ENCODE peak calls at places on chromosomes 4 and X, in nine cellular contexts. One of them, this sample, is unnamed.

GRCh38 chr4:147984065-147984777 is 252.3 kb downstream of the ARHGAP10 start:
- DNase-seq in A549: peak; percentile 8
- DNase-seq in lung: no peak
- DNase-seq in MM.1S: peak; percentile 14
- DNase-seq in lower lobe of right lung: no peak
- DNase-seq in right atrium auricular region: no peak
- DNase-seq in left lung: no peak
- DNase-seq in NB4: peak; percentile 54
- DNase-seq in AG04450: peak; percentile 21
- DNase-seq in this sample: no peak

GRCh38 chr4:15130441-15130840 is 128.2 kb downstream of the CPEB2 start:
- DNase-seq in A549: no peak
- DNase-seq in lung: no peak
- DNase-seq in MM.1S: no peak
- DNase-seq in lower lobe of right lung: no peak
- DNase-seq in right atrium auricular region: no peak
- DNase-seq in left lung: peak; percentile 48
- DNase-seq in NB4: no peak
- DNase-seq in AG04450: no peak
- DNase-seq in this sample: no peak

GRCh38 chr4:55729306-55730142 is 90.1 kb upstream of the EXOC1L start:
- DNase-seq in A549: no peak
- DNase-seq in lung: no peak
- DNase-seq in MM.1S: no peak
- DNase-seq in lower lobe of right lung: no peak
- DNase-seq in right atrium auricular region: no peak
- DNase-seq in left lung: no peak
- DNase-seq in NB4: no peak
- DNase-seq in AG04450: no peak
- DNase-seq in this sample: no peak

GRCh38 chr4:151294833-151295496 is 18.0 kb downstream of the PRSS48 start:
- DNase-seq in A549: no peak
- DNase-seq in lung: no peak
- DNase-seq in MM.1S: no peak
- DNase-seq in lower lobe of right lung: no peak
- DNase-seq in right atrium auricular region: no peak
- DNase-seq in left lung: no peak
- DNase-seq in NB4: no peak
- DNase-seq in AG04450: no peak
- DNase-seq in this sample: no peak

GRCh38 chr4:187744911-187745310 is 250.7 kb upstream of the ZFP42 start:
- DNase-seq in A549: no peak
- DNase-seq in lung: no peak
- DNase-seq in MM.1S: no peak
- DNase-seq in lower lobe of right lung: no peak
- DNase-seq in right atrium auricular region: no peak
- DNase-seq in left lung: no peak
- DNase-seq in NB4: no peak
- DNase-seq in AG04450: no peak
- DNase-seq in this sample: no peak

GRCh38 chr4:144720491-144720890 is 74.5 kb downstream of the HHIP start:
- DNase-seq in A549: no peak
- DNase-seq in lung: no peak
- DNase-seq in MM.1S: no peak
- DNase-seq in lower lobe of right lung: no peak
- DNase-seq in right atrium auricular region: no peak
- DNase-seq in left lung: no peak
- DNase-seq in NB4: no peak
- DNase-seq in AG04450: no peak
- DNase-seq in this sample: no peak

GRCh38 chr4:76311896-76312331 is 5.4 kb downstream of the STBD1 start:
- DNase-seq in A549: no peak
- DNase-seq in lung: no peak
- DNase-seq in MM.1S: no peak
- DNase-seq in lower lobe of right lung: no peak
- DNase-seq in right atrium auricular region: no peak
- DNase-seq in left lung: no peak
- DNase-seq in NB4: peak; percentile 64
- DNase-seq in AG04450: no peak
- DNase-seq in this sample: no peak

GRCh38 chrX:118807151-118808017 is 16.2 kb upstream of the ZCCHC12 start:
- DNase-seq in A549: peak; percentile 67
- DNase-seq in lung: no peak
- DNase-seq in MM.1S: peak; percentile 51
- DNase-seq in lower lobe of right lung: no peak
- DNase-seq in right atrium auricular region: no peak
- DNase-seq in left lung: no peak
- DNase-seq in NB4: peak; percentile 74
- DNase-seq in AG04450: no peak
- DNase-seq in this sample: no peak

GRCh38 chr4:5711479-5712184 is 631 bp downstream of the EVC start:
- DNase-seq in A549: peak; percentile 55
- DNase-seq in lung: no peak
- DNase-seq in MM.1S: peak; percentile 54
- DNase-seq in lower lobe of right lung: peak; percentile 52
- DNase-seq in right atrium auricular region: no peak
- DNase-seq in left lung: no peak
- DNase-seq in NB4: no peak
- DNase-seq in AG04450: no peak
- DNase-seq in this sample: no peak

GRCh38 chr4:3637326-3638016 is 105.2 kb upstream of the LRPAP1 start:
- DNase-seq in A549: no peak
- DNase-seq in lung: no peak
- DNase-seq in MM.1S: no peak
- DNase-seq in lower lobe of right lung: peak; percentile 40
- DNase-seq in right atrium auricular region: no peak
- DNase-seq in left lung: peak; percentile 71
- DNase-seq in NB4: no peak
- DNase-seq in AG04450: no peak
- DNase-seq in this sample: no peak

GRCh38 chr4:61373901-61374611 is 173.9 kb downstream of the ADGRL3 start:
- DNase-seq in A549: no peak
- DNase-seq in lung: no peak
- DNase-seq in MM.1S: no peak
- DNase-seq in lower lobe of right lung: no peak
- DNase-seq in right atrium auricular region: no peak
- DNase-seq in left lung: no peak
- DNase-seq in NB4: no peak
- DNase-seq in AG04450: no peak
- DNase-seq in this sample: no peak

GRCh38 chr4:10186228-10187214 is 69.9 kb upstream of the WDR1 start:
- DNase-seq in A549: no peak
- DNase-seq in lung: no peak
- DNase-seq in MM.1S: no peak
- DNase-seq in lower lobe of right lung: no peak
- DNase-seq in right atrium auricular region: no peak
- DNase-seq in left lung: no peak
- DNase-seq in NB4: peak; percentile 42
- DNase-seq in AG04450: no peak
- DNase-seq in this sample: no peak

GRCh38 chr4:148634476-148634875 is 192.3 kb upstream of the NR3C2 start:
- DNase-seq in A549: no peak
- DNase-seq in lung: no peak
- DNase-seq in MM.1S: no peak
- DNase-seq in lower lobe of right lung: no peak
- DNase-seq in right atrium auricular region: no peak
- DNase-seq in left lung: no peak
- DNase-seq in NB4: no peak
- DNase-seq in AG04450: no peak
- DNase-seq in this sample: no peak

GRCh38 chr4:107548211-107548905 is 171.7 kb downstream of the PAPSS1 start:
- DNase-seq in A549: no peak
- DNase-seq in lung: no peak
- DNase-seq in MM.1S: no peak
- DNase-seq in lower lobe of right lung: no peak
- DNase-seq in right atrium auricular region: no peak
- DNase-seq in left lung: no peak
- DNase-seq in NB4: no peak
- DNase-seq in AG04450: no peak
- DNase-seq in this sample: no peak

GRCh38 chrX:47169726-47170515 is 23.7 kb upstream of the UBA1 start:
- DNase-seq in A549: no peak
- DNase-seq in lung: no peak
- DNase-seq in MM.1S: no peak
- DNase-seq in lower lobe of right lung: no peak
- DNase-seq in right atrium auricular region: no peak
- DNase-seq in left lung: no peak
- DNase-seq in NB4: no peak
- DNase-seq in AG04450: no peak
- DNase-seq in this sample: no peak

GRCh38 chr4:143531773-143532491 is 18.4 kb downstream of the SMARCA5 start:
- DNase-seq in A549: no peak
- DNase-seq in lung: no peak
- DNase-seq in MM.1S: no peak
- DNase-seq in lower lobe of right lung: no peak
- DNase-seq in right atrium auricular region: no peak
- DNase-seq in left lung: no peak
- DNase-seq in NB4: no peak
- DNase-seq in AG04450: no peak
- DNase-seq in this sample: no peak
- TF ChIP-seq CTCF in A549: no peak
- TF ChIP-seq CTCF in lung: no peak
- TF ChIP-seq CTCF in MM.1S: no peak
- TF ChIP-seq CTCF in lower lobe of right lung: no peak
- TF ChIP-seq CTCF in right atrium auricular region: no peak
- TF ChIP-seq CTCF in left lung: no peak
- TF ChIP-seq CTCF in NB4: no peak
- TF ChIP-seq CTCF in AG04450: no peak
- TF ChIP-seq CTCF in this sample: no peak

DNA sequence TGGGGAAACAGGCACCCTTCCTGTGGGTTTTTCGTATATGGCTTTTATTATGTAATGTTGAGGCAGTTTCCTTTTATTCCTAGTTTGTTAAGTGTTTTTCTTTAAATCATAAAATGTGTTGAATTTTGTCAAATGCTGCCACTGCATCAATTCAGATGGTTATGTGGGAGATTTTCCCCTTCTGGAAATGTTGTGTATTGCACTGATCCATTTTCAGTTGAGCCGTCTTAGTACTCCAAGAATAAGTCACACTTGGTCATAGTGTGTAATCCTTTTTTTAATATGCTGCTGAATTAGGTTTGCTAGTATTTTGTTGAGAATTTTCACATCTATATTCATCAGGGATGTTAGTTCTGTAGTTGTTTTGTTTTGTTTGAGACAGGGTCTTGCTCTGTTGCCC is 9.5 kb upstream of the CTBP1 start:
- DNase-seq in A549: no peak
- DNase-seq in lung: no peak
- DNase-seq in MM.1S: no peak
- DNase-seq in lower lobe of right lung: no peak
- DNase-seq in right atrium auricular region: no peak
- DNase-seq in left lung: no peak
- DNase-seq in NB4: no peak
- DNase-seq in AG04450: no peak
- DNase-seq in this sample: no peak
- TF ChIP-seq CTCF in A549: no peak
- TF ChIP-seq CTCF in lung: no peak
- TF ChIP-seq CTCF in MM.1S: no peak
- TF ChIP-seq CTCF in lower lobe of right lung: no peak
- TF ChIP-seq CTCF in right atrium auricular region: no peak
- TF ChIP-seq CTCF in left lung: no peak
- TF ChIP-seq CTCF in NB4: no peak
- TF ChIP-seq CTCF in AG04450: no peak
- TF ChIP-seq CTCF in this sample: peak; percentile 10

GRCh38 chrX:139126493-139126892 is 404.0 kb upstream of the F9 start:
- DNase-seq in A549: peak; percentile 35
- DNase-seq in lung: peak; percentile 44
- DNase-seq in MM.1S: peak; percentile 49
- DNase-seq in lower lobe of right lung: no peak
- DNase-seq in right atrium auricular region: no peak
- DNase-seq in left lung: no peak
- DNase-seq in NB4: peak; percentile 49
- DNase-seq in AG04450: no peak
- DNase-seq in this sample: no peak
- TF ChIP-seq CTCF in A549: peak; percentile 12
- TF ChIP-seq CTCF in lung: peak; percentile 24
- TF ChIP-seq CTCF in MM.1S: peak; percentile 64
- TF ChIP-seq CTCF in lower lobe of right lung: peak; percentile 43
- TF ChIP-seq CTCF in right atrium auricular region: no peak
- TF ChIP-seq CTCF in left lung: peak; percentile 44
- TF ChIP-seq CTCF in NB4: peak; percentile 48
- TF ChIP-seq CTCF in AG04450: no peak
- TF ChIP-seq CTCF in this sample: no peak

GRCh38 chr4:98470831-98471230 is 187.6 kb downstream of the TSPAN5 start:
- DNase-seq in A549: no peak
- DNase-seq in lung: no peak
- DNase-seq in MM.1S: no peak
- DNase-seq in lower lobe of right lung: no peak
- DNase-seq in right atrium auricular region: no peak
- DNase-seq in left lung: no peak
- DNase-seq in NB4: peak; percentile 78
- DNase-seq in AG04450: no peak
- DNase-seq in this sample: no peak
- TF ChIP-seq CTCF in A549: no peak
- TF ChIP-seq CTCF in lung: no peak
- TF ChIP-seq CTCF in MM.1S: no peak
- TF ChIP-seq CTCF in lower lobe of right lung: no peak
- TF ChIP-seq CTCF in right atrium auricular region: no peak
- TF ChIP-seq CTCF in left lung: no peak
- TF ChIP-seq CTCF in NB4: no peak
- TF ChIP-seq CTCF in AG04450: no peak
- TF ChIP-seq CTCF in this sample: no peak